ENCODE peak calls at places on chromosomes 11 and 22, in six cellular contexts. Z is AG10803, V is uterus, D is ovary, U is BE2C, J is GM06990. B is an unnamed sample.

GRCh38 chr11:81010631-81011030 is 1569.8 kb upstream of the TENM4 start:
- DNase-seq in U (no peak), Z (no peak), V (no peak), D (no peak), J (no peak), B (no peak)

GRCh38 chr11:88188251-88189030 is 13.2 kb upstream of the RAB38 start:
- DNase-seq in U (no peak), D (no peak), J (no peak), Z (no peak), V (no peak), B (no peak)

GRCh38 chr11:95919514-95919913 is 4.4 kb downstream of the MTMR2 start:
- DNase-seq in Z (no peak), U (no peak), J (no peak), D (no peak), V (no peak), B (no peak)

GRCh38 chr11:119198925-119199324 is 7.2 kb upstream of the CBL start:
- DNase-seq in Z (no peak), U (no peak), V (no peak), D (no peak), J (no peak), B (no peak)

GRCh38 chr22:45224331-45224730 is 16.4 kb downstream of the KIAA0930 start:
- DNase-seq in Z (no peak), J (no peak), U (no peak), D (no peak), V (no peak), B (no peak)

GRCh38 chr22:28232231-28232630 is 313.2 kb upstream of the PITPNB start:
- DNase-seq in V (no peak), Z (no peak), J (no peak), D (no peak), U (no peak), B (no peak)

GRCh38 chr11:86955111-86955673 is at the start of gene FZD4:
- DNase-seq in U (peak), V (peak), D (peak), Z (peak), J (peak), B (peak)

GRCh38 chr11:47415949-47416472 is 7.6 kb downstream of the SLC39A13 start:
- DNase-seq in U (no peak), Z (peak), D (peak), J (no peak), V (peak), B (peak)

GRCh38 chr11:64224891-64225607 is 937 bp downstream of the TRPT1 start:
- DNase-seq in U (no peak), D (peak), Z (no peak), V (no peak), J (no peak), B (no peak)

GRCh38 chr22:41974691-41975290 is 5.5 kb downstream of the SEPTIN3 start:
- DNase-seq in Z (no peak), D (no peak), J (no peak), U (no peak), V (no peak), B (no peak)

GRCh38 chr11:66221726-66222236 is 46.7 kb upstream of the RAB1B start:
- DNase-seq in Z (no peak), D (peak), V (peak), J (no peak), U (no peak), B (peak)

GRCh38 chr11:36109850-36110606 is 166.2 kb downstream of the LDLRAD3 start:
- DNase-seq in U (no peak), Z (no peak), D (no peak), V (no peak), J (peak), B (peak)

GRCh38 chr11:20207781-20208621 is 47.7 kb upstream of the DBX1 start:
- DNase-seq in U (no peak), V (no peak), D (no peak), Z (no peak), J (no peak), B (peak)

GRCh38 chr22:23675502-23676415 is 15.1 kb upstream of the RGL4 start:
- DNase-seq in D (peak), V (no peak), U (peak), J (no peak), Z (peak), B (peak)

GRCh38 chr11:125082611-125083311 is 19.7 kb downstream of the SLC37A2 start:
- DNase-seq in U (no peak), J (no peak), D (peak), V (no peak), Z (peak), B (peak)

GRCh38 chr11:70111269-70112016 is 33.3 kb downstream of the ANO1 start:
- DNase-seq in J (no peak), D (peak), U (no peak), V (no peak), Z (peak), B (peak)

DNA sequence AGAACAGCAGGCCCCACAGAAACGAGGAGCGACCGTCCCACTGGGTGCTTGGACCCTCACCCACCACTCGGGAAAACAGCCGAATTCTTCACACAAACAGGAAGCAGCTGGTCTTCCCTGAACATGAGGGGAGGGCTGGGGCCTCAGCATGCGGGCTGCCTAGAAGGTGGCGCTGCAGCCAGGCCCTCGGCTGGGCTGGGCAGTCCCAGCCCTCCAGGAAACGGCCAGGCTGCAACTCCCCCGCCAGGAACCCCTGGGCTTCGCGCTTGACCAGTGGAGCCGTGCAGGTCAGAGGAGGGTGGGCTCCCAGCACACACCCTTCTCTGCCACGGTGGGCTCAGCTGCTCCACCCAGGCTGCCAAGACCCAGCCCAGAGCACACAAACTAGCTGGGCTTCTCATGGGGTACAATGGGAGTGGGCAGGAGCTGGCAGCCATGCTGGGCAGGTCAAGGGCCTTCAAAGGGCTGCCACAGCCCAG is 29.6 kb downstream of the IGF2 start:
- DNase-seq in Z (no peak), U (no peak), V (no peak), J (no peak), D (peak), B (peak)
- TF ChIP-seq CTCF in Z (no peak), U (no peak), V (no peak), J (no peak), D (no peak), B (no peak)

DNA sequence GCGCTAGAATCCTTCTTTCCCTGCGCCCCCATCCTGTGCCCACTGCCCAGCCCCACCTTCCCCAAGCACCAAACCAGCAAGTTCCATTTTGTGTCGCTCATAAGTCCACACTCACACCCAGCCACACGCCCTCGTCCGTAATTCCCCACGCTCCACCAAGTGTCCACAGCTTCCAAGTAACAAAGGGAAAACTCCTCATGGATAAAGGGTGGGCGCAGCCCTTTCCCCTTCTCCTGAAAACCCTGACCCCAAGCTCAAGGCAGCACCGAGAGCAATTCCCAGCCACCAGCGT is 463 bp downstream of the FXYD6 start:
- DNase-seq in Z (no peak), J (no peak), D (no peak), V (no peak), U (no peak), B (no peak)
- H3K4me3 ChIP-seq in Z (no peak), J (no peak), D (peak), V (peak), U (peak), B (no peak)

DNA sequence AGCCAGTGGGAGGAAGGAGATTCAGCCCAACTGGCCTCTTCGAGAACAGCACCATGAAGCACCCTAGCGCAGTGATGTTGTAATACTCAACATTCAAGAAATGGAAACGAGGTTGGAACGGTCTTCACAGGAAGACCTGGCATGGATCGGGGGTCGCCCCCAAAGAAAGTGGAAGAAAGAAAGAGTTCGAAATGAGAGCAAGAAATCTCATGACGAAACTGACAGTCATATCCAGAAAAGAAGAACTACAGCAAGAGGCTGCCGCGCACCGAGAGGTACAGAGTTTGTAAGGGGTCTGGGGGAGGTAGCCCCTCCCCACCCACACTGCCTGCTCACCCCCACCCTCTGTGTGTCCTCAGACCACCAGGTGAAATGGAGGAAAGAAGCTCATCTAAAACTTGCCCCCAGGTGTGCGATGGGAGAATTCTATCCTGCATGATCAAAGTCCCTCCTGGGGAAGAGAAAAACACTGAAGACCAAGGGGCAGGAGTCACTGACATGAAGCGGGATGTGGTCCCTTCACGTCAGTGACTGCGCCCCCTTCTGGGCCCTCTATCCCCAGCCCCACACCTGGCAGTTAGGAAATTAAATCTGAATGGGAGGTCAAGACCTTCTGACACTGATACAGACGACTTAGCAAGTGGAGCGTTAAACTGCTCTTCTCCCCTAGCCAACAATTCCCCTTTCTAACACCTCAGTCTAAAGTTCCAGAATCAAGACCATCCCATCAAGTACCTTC is 52.9 kb upstream of the SPATA19 start:
- DNase-seq in J (peak), Z (no peak), D (no peak), V (no peak), U (peak), B (no peak)
- TF ChIP-seq CTCF in J (peak), Z (no peak), D (no peak), V (no peak), U (peak), B (no peak)

GRCh38 chr11:117986981-117987495 is 844 bp downstream of the IL10RA start:
- DNase-seq in D (no peak), J (peak), V (no peak), U (no peak), Z (peak), B (no peak)

GRCh38 chr11:117985953-117986887 is at the start of gene IL10RA:
- DNase-seq in J (peak), D (peak), U (peak), Z (peak), V (peak), B (peak)

GRCh38 chr11:117983163-117983475 is 3.1 kb upstream of the IL10RA start:
- DNase-seq in U (no peak), V (no peak), D (no peak), Z (no peak), J (no peak), B (no peak)

GRCh38 chr11:117980716-117981115 is 5.5 kb upstream of the IL10RA start:
- DNase-seq in J (no peak), Z (no peak), V (no peak), D (no peak), U (no peak), B (no peak)

GRCh38 chr11:117984471-117984870 is 1.7 kb upstream of the IL10RA start:
- DNase-seq in J (no peak), Z (no peak), V (no peak), D (no peak), U (no peak), B (no peak)
- H3K4me3 ChIP-seq in J (no peak), Z (no peak), V (no peak), D (no peak), U (no peak), B (no peak)

DNA sequence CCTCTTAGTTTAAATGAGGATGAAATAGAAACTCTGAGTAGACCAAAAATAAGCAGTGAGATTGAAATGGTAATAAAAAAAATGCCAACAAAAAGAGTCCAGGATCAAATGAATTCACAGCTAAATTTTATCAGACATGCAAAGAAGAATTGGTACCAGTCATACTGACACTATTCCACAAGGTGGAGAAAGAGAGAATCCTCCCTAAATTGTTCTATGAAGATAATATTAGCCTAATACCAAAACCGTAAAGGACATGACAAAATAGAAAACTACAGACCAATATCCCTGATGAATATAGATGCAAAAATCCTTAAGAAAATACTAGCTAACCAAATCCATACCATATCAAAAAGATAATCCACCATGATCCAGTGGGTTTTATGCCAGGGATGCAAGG is 169.8 kb upstream of the CHORDC1 start:
- DNase-seq in Z (no peak), J (no peak), D (no peak), V (no peak), U (no peak), B (no peak)
- TF ChIP-seq CTCF in Z (no peak), J (no peak), D (no peak), V (no peak), U (peak), B (no peak)

B was measured in cardiac fibroblast.